ENCODE peak calls at places on chromosomes 16 and 17, in four cellular contexts. G, T, J and R are unnamed samples.

GRCh38 chr17:1377334-1377733 is 22.7 kb downstream of the YWHAE start:
- DNase-seq in G (no peak), T (no peak), J (no peak), R (no peak)

GRCh38 chr17:17186051-17186450 is 20.1 kb downstream of the PLD6 start:
- DNase-seq in T (no peak), G (peak), J (no peak), R (no peak)

GRCh38 chr16:15874745-15875314 is 13.6 kb downstream of the CEP20 start:
- DNase-seq in G (peak), T (peak), J (peak), R (no peak)

GRCh38 chr17:28950017-28950751 is 1.1 kb downstream of the PHF12 start:
- DNase-seq in G (peak), T (no peak), J (peak), R (no peak)

GRCh38 chr17:6779411-6779810 is 3.4 kb downstream of the FBXO39 start:
- DNase-seq in G (no peak), T (no peak), J (no peak), R (no peak)

GRCh38 chr16:11497329-11497805 is 89.4 kb downstream of the LITAF start:
- DNase-seq in G (peak), J (peak), T (peak), R (peak)

GRCh38 chr16:10183606-10183959 is 1.4 kb upstream of the GRIN2A start:
- DNase-seq in G (no peak), T (no peak), J (no peak), R (no peak)

GRCh38 chr17:76354317-76354729 is 607 bp upstream of the PRPSAP1 start:
- DNase-seq in G (no peak), J (no peak), T (no peak), R (no peak)

GRCh38 chr16:22092143-22092933 is at the start of gene VWA3A:
- DNase-seq in J (no peak), G (no peak), T (no peak), R (no peak)

GRCh38 chr16:69351309-69352027 is at the start of gene TMED6:
- DNase-seq in G (no peak), T (no peak), J (no peak), R (no peak)

GRCh38 chr17:45688353-45688752 is 95.8 kb upstream of the CRHR1 start:
- DNase-seq in T (no peak), G (peak), J (no peak), R (no peak)

GRCh38 chr17:43125967-43126910 is 1.1 kb upstream of the BRCA1 start:
- DNase-seq in G (no peak), T (no peak), J (no peak), R (no peak)

GRCh38 chr16:51919736-51920135 is 627.2 kb downstream of the TOX3 start:
- DNase-seq in T (no peak), G (no peak), J (no peak), R (no peak)

GRCh38 chr16:84055366-84055765 is 12.8 kb upstream of the SLC38A8 start:
- DNase-seq in T (no peak), J (peak), G (no peak), R (no peak)

GRCh38 chr17:74923538-74924249 is 379 bp upstream of the OTOP2 start:
- DNase-seq in J (peak), G (peak), T (peak), R (peak)

GRCh38 chr17:4853195-4853762 is 20.1 kb downstream of the MINK1 start:
- DNase-seq in J (no peak), T (no peak), G (no peak), R (no peak)

GRCh38 chr17:17151055-17151454 is 55.1 kb downstream of the PLD6 start:
- DNase-seq in G (peak), J (no peak), T (no peak), R (no peak)

GRCh38 chr16:49158029-49158642 is 123.5 kb downstream of the CBLN1 start:
- DNase-seq in J (peak), T (no peak), G (peak), R (no peak)

GRCh38 chr16:3274490-3274889 is 8.8 kb upstream of the ZNF263 start:
- DNase-seq in G (peak), J (no peak), T (no peak), R (no peak)

GRCh38 chr17:4004517-4005295 is 40.5 kb upstream of the ATP2A3 start:
- DNase-seq in T (no peak), G (peak), J (peak), R (no peak)

GRCh38 chr16:88688013-88688778 is 1.9 kb upstream of the SNAI3 start:
- DNase-seq in T (no peak), J (no peak), G (no peak), R (no peak)

GRCh38 chr17:81346908-81347349 is 48.3 kb upstream of the BAHCC1 start:
- DNase-seq in G (no peak), T (no peak), J (no peak), R (no peak)

GRCh38 chr17:81347437-81347836 is 47.8 kb upstream of the BAHCC1 start:
- DNase-seq in J (no peak), G (no peak), T (no peak), R (no peak)

GRCh38 chr17:81348097-81349055 is 46.9 kb upstream of the BAHCC1 start:
- DNase-seq in G (no peak), T (no peak), J (no peak), R (no peak)

GRCh38 chr17:81349397-81350319 is 45.6 kb upstream of the BAHCC1 start:
- DNase-seq in T (no peak), J (no peak), G (peak), R (no peak)

GRCh38 chr17:81350320-81350686 is 45.0 kb upstream of the BAHCC1 start:
- DNase-seq in G (no peak), J (no peak), T (no peak), R (no peak)
- TF ChIP-seq CTCF in G (no peak), J (no peak), T (no peak), R (no peak)

DNA sequence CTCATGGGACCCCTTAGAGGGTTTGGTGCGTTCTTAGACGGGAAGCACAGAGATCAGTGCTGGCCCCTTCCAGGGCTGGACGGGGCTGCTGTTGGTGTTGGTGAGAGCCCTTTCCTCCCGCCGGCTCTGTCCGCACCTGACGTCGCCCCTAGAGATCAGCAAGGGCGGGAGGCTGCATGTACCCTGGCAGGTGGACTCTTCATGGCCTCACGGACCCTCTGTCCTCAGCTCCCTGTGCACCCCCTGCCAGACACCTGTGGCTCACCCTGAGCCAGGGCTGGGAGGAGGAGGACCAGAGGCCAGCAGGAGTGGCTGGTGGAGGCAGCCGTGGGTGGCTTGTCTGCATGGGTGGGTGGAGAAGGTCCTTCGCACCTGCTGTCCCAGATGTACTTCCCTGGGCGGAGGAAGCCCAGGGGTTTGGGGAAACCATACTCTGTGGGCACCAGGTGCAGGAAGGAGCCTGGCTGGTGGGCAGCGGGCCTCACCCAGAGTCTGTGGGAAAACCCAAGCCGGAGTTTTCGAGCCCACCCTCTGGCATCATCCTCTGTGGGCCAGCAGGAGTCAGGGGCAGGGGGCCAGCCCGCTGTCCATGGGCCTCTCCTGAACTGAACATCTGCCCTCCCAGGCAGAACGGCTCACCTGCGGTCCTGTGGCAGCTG is 348.6 kb downstream of the SEC14L1 start:
- DNase-seq in J (peak), T (no peak), G (no peak), R (no peak)
- TF ChIP-seq CTCF in J (no peak), T (no peak), G (no peak), R (no peak)

DNA sequence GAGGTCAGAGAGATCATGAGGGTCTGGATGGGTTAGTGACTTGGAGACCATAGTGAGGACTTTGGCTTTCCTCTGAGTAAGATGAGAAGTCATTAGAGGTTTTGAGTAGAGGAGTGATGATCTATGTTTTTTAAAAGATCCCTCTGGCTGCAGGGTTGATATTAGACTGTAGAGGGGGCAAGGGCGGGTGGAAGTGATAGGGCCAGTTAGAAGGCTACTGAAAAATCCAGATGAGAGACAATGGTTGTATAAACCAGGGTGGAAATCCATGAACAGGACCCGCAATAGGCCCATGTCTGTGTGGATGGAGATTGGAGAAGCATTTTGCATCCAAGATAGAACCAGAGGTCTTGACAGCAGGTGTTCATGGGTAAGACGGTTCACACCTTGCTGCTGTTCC is 9.8 kb downstream of the ITGAL start:
- DNase-seq in T (no peak), G (no peak), J (no peak), R (no peak)
- TF ChIP-seq CTCF in T (no peak), G (peak), J (no peak), R (peak)

GRCh38 chr17:55663395-55663794 is 59.3 kb downstream of the TMEM100 start:
- DNase-seq in G (no peak), T (no peak), J (no peak), R (no peak)

GRCh38 chr17:55661963-55662834 is 60.5 kb downstream of the TMEM100 start:
- DNase-seq in G (no peak), T (no peak), J (no peak), R (no peak)

GRCh38 chr17:55660171-55660886 is 62.3 kb downstream of the TMEM100 start:
- DNase-seq in J (no peak), T (peak), G (no peak), R (no peak)

GRCh38 chr17:55661359-55661758 is 61.3 kb downstream of the TMEM100 start:
- DNase-seq in G (no peak), J (no peak), T (no peak), R (no peak)

DNA sequence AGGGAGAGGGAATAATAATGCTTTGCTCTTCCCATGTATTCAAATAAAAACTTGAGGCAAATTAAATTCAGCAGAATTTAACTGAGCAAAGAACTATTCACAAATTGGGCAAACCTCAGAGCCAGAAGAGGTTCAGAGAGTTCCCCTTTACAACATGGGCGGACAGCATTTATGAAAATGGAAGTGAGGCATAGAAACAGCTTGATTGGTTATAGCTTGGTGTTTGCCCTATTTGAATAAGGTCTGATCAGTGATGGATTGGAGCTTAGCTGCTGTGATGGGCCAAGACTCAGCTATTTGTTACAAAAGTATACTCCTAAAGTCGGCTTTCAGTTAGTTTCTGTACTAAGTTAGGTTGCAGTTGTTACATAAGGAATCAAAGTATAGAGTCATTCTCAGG is 63.0 kb downstream of the TMEM100 start:
- DNase-seq in T (no peak), G (no peak), J (no peak), R (no peak)
- TF ChIP-seq CTCF in T (no peak), G (no peak), J (no peak), R (no peak)

GRCh38 chr17:49257296-49257695 is 26.7 kb upstream of the PHOSPHO1 start:
- DNase-seq in G (no peak), T (no peak), J (no peak), R (no peak)

GRCh38 chr17:49259663-49260010 is 29.1 kb upstream of the PHOSPHO1 start:
- DNase-seq in J (no peak), G (no peak), T (no peak), R (no peak)

GRCh38 chr17:49260922-49261291 is 30.3 kb upstream of the PHOSPHO1 start:
- DNase-seq in T (no peak), G (peak), J (no peak), R (no peak)

GRCh38 chr17:49266233-49266632 is 35.6 kb upstream of the PHOSPHO1 start:
- DNase-seq in G (no peak), T (no peak), J (no peak), R (no peak)

GRCh38 chr17:49260011-49260921 is 29.7 kb upstream of the PHOSPHO1 start:
- DNase-seq in T (peak), J (peak), G (peak), R (peak)
- TF ChIP-seq CTCF in T (no peak), J (no peak), G (no peak), R (no peak)

GRCh38 chr17:35171834-35172233 is 22.4 kb downstream of the SLC35G3 start:
- DNase-seq in T (no peak), G (peak), J (no peak), R (no peak)

GRCh38 chr17:35169964-35170363 is 22.3 kb downstream of the UNC45B start:
- DNase-seq in T (no peak), G (no peak), J (no peak), R (no peak)

GRCh38 chr17:35167666-35168065 is 20.0 kb downstream of the UNC45B start:
- DNase-seq in J (no peak), T (no peak), G (peak), R (no peak)

GRCh38 chr17:35174835-35175334 is 19.3 kb downstream of the SLC35G3 start:
- DNase-seq in T (no peak), G (no peak), J (no peak), R (no peak)

DNA sequence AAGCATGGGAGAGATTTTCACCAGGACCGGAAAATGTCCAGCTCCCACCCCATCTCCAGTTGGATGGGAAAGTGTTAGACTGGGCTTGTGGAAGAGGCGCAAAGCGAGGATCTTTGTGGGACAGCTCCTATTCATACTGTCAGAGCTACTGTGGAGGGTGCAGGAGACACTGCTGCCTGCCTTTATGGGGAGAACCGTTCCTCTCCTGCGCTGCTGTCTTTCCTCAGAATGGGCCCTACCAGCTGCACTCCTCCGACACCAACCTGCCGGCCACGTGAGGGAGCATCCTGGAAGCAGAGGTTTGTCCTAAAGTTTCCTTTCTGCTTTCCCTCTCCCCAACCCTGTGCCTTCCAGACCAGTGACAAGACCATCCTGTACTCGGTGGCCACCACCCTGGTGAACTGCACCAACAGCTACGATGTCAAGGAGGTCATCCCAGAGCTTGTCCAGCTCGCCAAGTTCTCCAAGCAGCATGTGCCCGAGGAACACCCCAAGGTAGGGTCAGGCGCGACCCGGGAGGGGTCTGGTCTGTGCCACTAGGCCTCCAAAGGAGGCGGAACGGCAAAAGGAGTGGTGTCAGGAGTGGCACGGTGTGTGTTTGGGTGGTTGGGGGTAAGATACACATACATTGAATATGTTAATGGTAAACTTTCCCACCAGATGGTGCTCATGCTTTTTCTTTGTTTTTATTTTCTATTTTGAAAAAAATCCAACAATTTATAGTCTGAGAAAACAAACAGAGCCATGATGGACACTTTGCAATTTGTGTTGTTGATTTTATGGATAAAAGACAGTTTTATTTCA is 23.0 kb downstream of the SLC35G3 start:
- DNase-seq in G (peak), T (no peak), J (no peak), R (no peak)
- TF ChIP-seq CTCF in G (peak), T (no peak), J (peak), R (peak)